ENCODE peak calls at places on chromosomes 11 and 22, in five cellular contexts. One of them, this sample, is unnamed.

GRCh38 chr11:89436071-89436470 is 55.1 kb downstream of the NOX4 start:
- DNase-seq in transverse colon: no peak
- DNase-seq in fibroblast of pulmonary artery: peak; percentile 76
- DNase-seq in mammary epithelial cell: peak; percentile 4
- DNase-seq in endothelial cell: no peak
- DNase-seq in this sample: no peak

GRCh38 chr22:23760056-23760455 is 2.7 kb upstream of the C22orf15 start:
- DNase-seq in endothelial cell: no peak
- DNase-seq in mammary epithelial cell: no peak
- DNase-seq in transverse colon: no peak
- DNase-seq in fibroblast of pulmonary artery: no peak
- DNase-seq in this sample: no peak

GRCh38 chr22:37331034-37331428 is 48.7 kb downstream of the CYTH4 start:
- DNase-seq in endothelial cell: no peak
- DNase-seq in mammary epithelial cell: peak; percentile 54
- DNase-seq in fibroblast of pulmonary artery: peak; percentile 40
- DNase-seq in transverse colon: no peak
- DNase-seq in this sample: peak; percentile 63

GRCh38 chr22:31247726-31248125 is 35.6 kb downstream of the LIMK2 start:
- DNase-seq in endothelial cell: no peak
- DNase-seq in transverse colon: no peak
- DNase-seq in mammary epithelial cell: no peak
- DNase-seq in fibroblast of pulmonary artery: no peak
- DNase-seq in this sample: no peak

GRCh38 chr11:2137202-2138071 is 1.8 kb downstream of the IGF2 start:
- DNase-seq in transverse colon: peak; percentile 34
- DNase-seq in fibroblast of pulmonary artery: peak; percentile 46
- DNase-seq in mammary epithelial cell: peak; percentile 20
- DNase-seq in endothelial cell: no peak
- DNase-seq in this sample: peak; percentile 49

GRCh38 chr11:4826425-4826824 is 5.3 kb downstream of the OR51F2 start:
- DNase-seq in fibroblast of pulmonary artery: peak; percentile 19
- DNase-seq in transverse colon: no peak
- DNase-seq in endothelial cell: no peak
- DNase-seq in mammary epithelial cell: no peak
- DNase-seq in this sample: no peak

GRCh38 chr22:35995345-35995744 is 33.3 kb downstream of the RBFOX2 start:
- DNase-seq in mammary epithelial cell: no peak
- DNase-seq in fibroblast of pulmonary artery: no peak
- DNase-seq in transverse colon: no peak
- DNase-seq in endothelial cell: no peak
- DNase-seq in this sample: no peak

GRCh38 chr22:35961480-35961902 is 67.1 kb downstream of the RBFOX2 start:
- DNase-seq in fibroblast of pulmonary artery: peak; percentile 92
- DNase-seq in endothelial cell: peak; percentile 62
- DNase-seq in transverse colon: no peak
- DNase-seq in mammary epithelial cell: no peak
- DNase-seq in this sample: peak; percentile 6

GRCh38 chr22:29313126-29314071 is 2.1 kb downstream of the RASL10A start:
- DNase-seq in endothelial cell: no peak
- DNase-seq in mammary epithelial cell: no peak
- DNase-seq in fibroblast of pulmonary artery: peak; percentile 55
- DNase-seq in transverse colon: peak; percentile 48
- DNase-seq in this sample: no peak

GRCh38 chr22:20239063-20239950 is 28.8 kb downstream of the RTN4R start:
- DNase-seq in transverse colon: peak; percentile 19
- DNase-seq in fibroblast of pulmonary artery: peak; percentile 34
- DNase-seq in mammary epithelial cell: no peak
- DNase-seq in endothelial cell: no peak
- DNase-seq in this sample: no peak

GRCh38 chr11:2400761-2401435 is 348 bp downstream of the TSSC4 start:
- DNase-seq in mammary epithelial cell: no peak
- DNase-seq in endothelial cell: no peak
- DNase-seq in fibroblast of pulmonary artery: peak; percentile 25
- DNase-seq in transverse colon: no peak
- DNase-seq in this sample: no peak

GRCh38 chr11:63682045-63682915 is 980 bp downstream of the RTN3 start:
- DNase-seq in fibroblast of pulmonary artery: peak; percentile 24
- DNase-seq in mammary epithelial cell: peak; percentile 25
- DNase-seq in transverse colon: peak; percentile 48
- DNase-seq in endothelial cell: no peak
- DNase-seq in this sample: peak; percentile 20

GRCh38 chr11:22405377-22405776 is 67.2 kb downstream of the SLC17A6 start:
- DNase-seq in endothelial cell: no peak
- DNase-seq in mammary epithelial cell: no peak
- DNase-seq in fibroblast of pulmonary artery: no peak
- DNase-seq in transverse colon: no peak
- DNase-seq in this sample: no peak

GRCh38 chr22:50267591-50268390 is 2.4 kb downstream of the MAPK11 start:
- DNase-seq in mammary epithelial cell: peak; percentile 37
- DNase-seq in endothelial cell: peak; percentile 66
- DNase-seq in fibroblast of pulmonary artery: peak; percentile 52
- DNase-seq in transverse colon: peak; percentile 66
- DNase-seq in this sample: no peak
- TF ChIP-seq CTCF in mammary epithelial cell: no peak
- TF ChIP-seq CTCF in endothelial cell: no peak
- TF ChIP-seq CTCF in fibroblast of pulmonary artery: peak; percentile 8
- TF ChIP-seq CTCF in transverse colon: no peak
- TF ChIP-seq CTCF in this sample: no peak

DNA sequence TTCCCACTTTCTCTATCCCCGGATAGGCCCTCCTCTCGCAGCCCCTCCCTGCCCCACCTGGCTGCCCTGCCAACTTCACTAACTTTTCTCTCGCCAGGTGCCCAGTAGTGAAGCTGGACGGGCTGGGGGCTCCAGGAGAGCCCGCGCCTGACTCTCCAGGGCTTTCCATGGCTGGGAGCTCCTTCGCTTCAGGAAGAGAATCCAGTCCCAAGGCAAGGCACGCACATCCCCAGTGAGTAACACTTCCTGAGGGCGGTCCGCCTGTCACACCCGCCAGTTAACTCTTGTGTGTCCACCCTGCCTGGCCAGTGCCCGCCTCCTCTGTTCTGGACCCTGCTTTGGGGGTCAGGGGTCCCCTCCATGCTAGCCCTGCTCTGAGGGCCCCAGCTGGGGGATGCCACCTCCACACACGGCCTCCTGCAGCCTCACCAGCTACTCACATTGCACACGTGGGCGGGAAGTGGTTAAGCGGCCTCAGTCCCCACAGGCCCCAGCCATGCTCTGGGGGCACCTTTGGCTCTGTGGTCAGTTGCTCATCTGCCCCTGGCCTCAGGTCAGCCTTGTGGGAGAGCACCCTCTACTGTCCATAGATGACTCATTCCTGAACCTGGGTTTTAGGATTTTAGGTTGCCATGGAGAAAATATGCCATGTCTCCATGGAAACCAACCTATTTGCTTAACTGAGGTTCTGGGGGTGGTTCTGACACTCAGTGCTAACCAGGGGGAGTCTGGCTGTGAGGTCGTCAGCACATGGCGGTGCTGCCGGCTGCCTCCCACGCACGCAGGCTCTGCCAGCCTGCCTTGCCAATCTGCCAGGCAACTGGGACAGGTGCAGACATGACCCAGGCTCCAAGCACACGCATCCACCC is at the start of gene RIN1:
- DNase-seq in transverse colon: peak; percentile 71
- DNase-seq in fibroblast of pulmonary artery: peak; percentile 96
- DNase-seq in endothelial cell: peak; percentile 60
- DNase-seq in mammary epithelial cell: peak; percentile 99
- DNase-seq in this sample: peak; percentile 76
- TF ChIP-seq CTCF in transverse colon: no peak
- TF ChIP-seq CTCF in fibroblast of pulmonary artery: peak; percentile 38
- TF ChIP-seq CTCF in endothelial cell: no peak
- TF ChIP-seq CTCF in mammary epithelial cell: no peak
- TF ChIP-seq CTCF in this sample: no peak

GRCh38 chr11:106286881-106287504 is 209.5 kb downstream of the AASDHPPT start:
- DNase-seq in transverse colon: no peak
- DNase-seq in mammary epithelial cell: no peak
- DNase-seq in fibroblast of pulmonary artery: no peak
- DNase-seq in endothelial cell: no peak
- DNase-seq in this sample: no peak

GRCh38 chr11:106288057-106288456 is 210.6 kb downstream of the AASDHPPT start:
- DNase-seq in transverse colon: no peak
- DNase-seq in endothelial cell: no peak
- DNase-seq in mammary epithelial cell: no peak
- DNase-seq in fibroblast of pulmonary artery: no peak
- DNase-seq in this sample: no peak

GRCh38 chr11:106288988-106289387 is 211.5 kb downstream of the AASDHPPT start:
- DNase-seq in mammary epithelial cell: no peak
- DNase-seq in fibroblast of pulmonary artery: no peak
- DNase-seq in endothelial cell: no peak
- DNase-seq in transverse colon: no peak
- DNase-seq in this sample: no peak
- TF ChIP-seq CTCF in mammary epithelial cell: no peak
- TF ChIP-seq CTCF in fibroblast of pulmonary artery: no peak
- TF ChIP-seq CTCF in endothelial cell: no peak
- TF ChIP-seq CTCF in transverse colon: no peak
- TF ChIP-seq CTCF in this sample: no peak

GRCh38 chr11:119692547-119692834 is 36.5 kb downstream of the NECTIN1 start:
- DNase-seq in fibroblast of pulmonary artery: no peak
- DNase-seq in endothelial cell: no peak
- DNase-seq in transverse colon: no peak
- DNase-seq in mammary epithelial cell: no peak
- DNase-seq in this sample: no peak

GRCh38 chr11:119694334-119694733 is 34.7 kb downstream of the NECTIN1 start:
- DNase-seq in fibroblast of pulmonary artery: no peak
- DNase-seq in mammary epithelial cell: peak; percentile 56
- DNase-seq in transverse colon: peak; percentile 61
- DNase-seq in endothelial cell: no peak
- DNase-seq in this sample: no peak

GRCh38 chr11:119691020-119691666 is 37.9 kb downstream of the NECTIN1 start:
- DNase-seq in endothelial cell: no peak
- DNase-seq in mammary epithelial cell: peak; percentile 65
- DNase-seq in transverse colon: no peak
- DNase-seq in fibroblast of pulmonary artery: no peak
- DNase-seq in this sample: no peak

GRCh38 chr11:119693253-119693815 is 35.7 kb downstream of the NECTIN1 start:
- DNase-seq in mammary epithelial cell: peak; percentile 75
- DNase-seq in fibroblast of pulmonary artery: no peak
- DNase-seq in transverse colon: no peak
- DNase-seq in endothelial cell: no peak
- DNase-seq in this sample: no peak

GRCh38 chr11:119691701-119692546 is 37.1 kb downstream of the NECTIN1 start:
- DNase-seq in endothelial cell: no peak
- DNase-seq in fibroblast of pulmonary artery: no peak
- DNase-seq in mammary epithelial cell: peak; percentile 99
- DNase-seq in transverse colon: no peak
- DNase-seq in this sample: no peak
- TF ChIP-seq CTCF in endothelial cell: no peak
- TF ChIP-seq CTCF in fibroblast of pulmonary artery: no peak
- TF ChIP-seq CTCF in mammary epithelial cell: no peak
- TF ChIP-seq CTCF in transverse colon: no peak
- TF ChIP-seq CTCF in this sample: no peak

GRCh38 chr11:82818399-82819043 is 81.7 kb downstream of the PRCP start:
- DNase-seq in fibroblast of pulmonary artery: no peak
- DNase-seq in transverse colon: no peak
- DNase-seq in mammary epithelial cell: no peak
- DNase-seq in endothelial cell: no peak
- DNase-seq in this sample: no peak
- TF ChIP-seq CTCF in fibroblast of pulmonary artery: no peak
- TF ChIP-seq CTCF in transverse colon: no peak
- TF ChIP-seq CTCF in mammary epithelial cell: no peak
- TF ChIP-seq CTCF in endothelial cell: peak; percentile 11
- TF ChIP-seq CTCF in this sample: no peak